ENCODE peak calls at places on chromosomes 7 and 10, in four cellular contexts. U is mammary epithelial cell, B is HCT116, L is spleen. O is an unnamed sample.

GRCh38 chr10:22086730-22087364 is 83.3 kb upstream of the DNAJC1 start:
- DNase-seq in U (peak; percentile 27), B (peak; percentile 38), L (no peak), O (no peak)

GRCh38 chr7:26993816-26994810 is 101.7 kb downstream of the HOXA1 start:
- DNase-seq in U (peak; percentile 47), B (no peak), L (no peak), O (no peak)

GRCh38 chr7:7438851-7439250 is 96.8 kb downstream of the COL28A1 start:
- DNase-seq in U (peak; percentile 96), B (peak; percentile 87), L (no peak), O (peak; percentile 88)

GRCh38 chr10:95266674-95267095 is 24.1 kb downstream of the PDLIM1 start:
- DNase-seq in U (peak; percentile 97), B (peak; percentile 71), L (no peak), O (peak; percentile 97)

GRCh38 chr7:37450035-37450434 is 1.4 kb upstream of the ELMO1 start:
- DNase-seq in U (no peak), B (no peak), L (no peak), O (no peak)

GRCh38 chr10:72034040-72034499 is 54.3 kb downstream of the SPOCK2 start:
- DNase-seq in U (no peak), B (no peak), L (no peak), O (no peak)

GRCh38 chr10:14688606-14689005 is 86.1 kb downstream of the FAM107B start:
- DNase-seq in U (no peak), B (no peak), L (no peak), O (no peak)

GRCh38 chr10:110755781-110756180 is 111.6 kb downstream of the RBM20 start:
- DNase-seq in U (no peak), B (no peak), L (no peak), O (no peak)

GRCh38 chr7:5792268-5792667 is 10.8 kb upstream of the RNF216 start:
- DNase-seq in U (no peak), B (no peak), L (no peak), O (no peak)

GRCh38 chr10:48760983-48761382 is 76.3 kb downstream of the WDFY4 start:
- DNase-seq in U (no peak), B (no peak), L (no peak), O (no peak)

GRCh38 chr10:588246-589165 is 101.0 kb downstream of the DIP2C start:
- DNase-seq in U (no peak), B (no peak), L (no peak), O (no peak)

GRCh38 chr10:79285315-79286185 is 61.7 kb upstream of the PPIF start:
- DNase-seq in U (no peak), B (no peak), L (no peak), O (no peak)

GRCh38 chr7:31398815-31399214 is 58.3 kb upstream of the NEUROD6 start:
- DNase-seq in U (no peak), B (no peak), L (no peak), O (no peak)

GRCh38 chr7:1555046-1555812 is 776 bp downstream of the TMEM184A start:
- DNase-seq in U (peak; percentile 85), B (no peak), L (no peak), O (no peak)

GRCh38 chr10:110865804-110866482 is 5.8 kb upstream of the PDCD4 start:
- DNase-seq in U (no peak), B (no peak), L (no peak), O (no peak)

GRCh38 chr7:26278769-26279168 is 12.9 kb upstream of the SNX10 start:
- DNase-seq in U (peak; percentile 35), B (peak; percentile 36), L (no peak), O (no peak)

GRCh38 chr10:34689053-34689452 is 126.0 kb downstream of the PARD3 start:
- DNase-seq in U (no peak), B (no peak), L (no peak), O (no peak)

DNA sequence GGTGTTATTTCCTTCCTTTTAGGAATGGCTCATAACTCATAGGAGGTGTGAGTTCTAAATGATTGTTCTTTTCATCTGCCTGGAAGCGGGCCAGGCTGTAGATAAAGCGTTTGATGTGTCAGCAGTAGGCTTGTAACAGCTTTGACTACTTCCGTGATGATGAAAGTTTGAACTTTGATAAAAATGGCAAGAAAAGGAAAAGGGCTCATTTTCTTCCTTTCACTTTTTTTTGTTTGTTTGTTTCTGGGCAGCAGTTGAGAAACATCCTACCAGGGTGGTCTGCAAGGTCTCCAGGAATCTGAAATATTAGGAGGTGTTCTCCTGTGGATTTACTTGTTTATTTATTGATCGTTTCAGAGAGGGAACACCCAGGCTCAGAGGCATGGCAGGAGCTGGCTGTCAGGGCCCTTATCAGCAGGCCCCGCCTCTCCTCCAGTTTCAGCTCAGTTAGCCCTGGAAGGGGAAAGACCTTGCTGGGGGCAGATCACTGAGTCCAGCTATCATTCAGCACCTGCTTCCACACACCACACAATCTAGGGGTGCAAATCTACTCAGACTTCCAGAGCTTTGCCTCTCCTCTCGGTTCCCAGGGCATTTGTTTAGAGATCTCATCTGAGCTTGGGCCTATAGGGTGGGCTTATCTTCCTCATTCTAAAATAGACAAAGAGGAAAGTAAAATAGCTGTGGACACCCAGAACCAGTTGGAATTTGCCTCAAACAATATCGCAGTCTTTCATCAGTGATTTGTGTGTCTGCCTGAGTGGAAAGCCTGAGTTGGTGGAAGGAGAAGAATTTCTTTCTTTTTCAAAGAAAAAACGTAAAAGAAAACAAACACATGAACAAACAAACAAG is 131.0 kb downstream of the BMPER start:
- DNase-seq in U (no peak), B (peak; percentile 61), L (peak; percentile 73), O (no peak)
- H3K4me3 ChIP-seq in U (no peak overlapping the region), B (peak overlapping the region; percentile 38), L (no peak overlapping the region), O (no peak overlapping the region)

DNA sequence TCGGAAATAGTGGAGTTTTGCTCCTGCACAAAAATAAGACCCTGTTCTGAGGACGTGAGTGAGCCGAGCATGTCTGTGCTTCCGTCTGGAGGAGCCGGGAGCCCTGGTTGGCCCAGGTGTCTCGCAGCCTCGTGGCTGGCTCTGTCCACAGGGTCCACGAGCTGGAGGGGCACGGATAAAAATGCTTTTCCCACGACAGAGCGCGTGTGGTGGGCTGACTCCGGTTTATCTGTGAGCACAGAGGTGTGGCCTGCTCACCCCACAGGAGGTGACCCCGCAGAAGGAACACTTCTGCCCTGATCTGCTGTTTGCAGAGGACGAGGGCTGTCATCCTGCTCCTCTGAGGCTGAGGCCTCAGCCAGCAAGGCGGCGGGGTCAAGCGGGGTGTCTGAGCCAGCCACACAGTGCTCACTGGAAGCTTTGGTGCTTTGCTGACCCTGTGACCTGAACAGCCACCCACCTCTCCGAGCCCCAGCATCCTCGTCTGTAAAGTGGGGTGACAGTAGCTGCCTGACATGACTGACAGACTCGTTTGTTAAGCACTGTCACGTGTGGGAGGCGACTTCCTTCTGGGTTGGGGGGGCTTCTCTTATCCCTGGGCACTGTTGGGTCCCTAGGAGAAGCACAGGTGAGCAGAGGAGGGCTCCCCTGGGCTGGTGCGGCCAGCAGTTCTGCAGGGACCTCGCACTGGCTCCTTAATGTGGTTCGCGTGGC is 162.5 kb downstream of the DNAJB6 start:
- DNase-seq in U (no peak), B (no peak), L (peak; percentile 72), O (no peak)
- H3K9me3 ChIP-seq in U (peaks cover 12% of the 10 kb centered on the region), B (no peaks in the 10 kb centered on the region), L (no peaks in the 10 kb centered on the region), O (peaks cover 2% of the 10 kb centered on the region)

GRCh38 chr7:148242271-148242801 is 348.2 kb upstream of the C7orf33 start:
- DNase-seq in U (peak; percentile 55), B (peak; percentile 47), L (no peak), O (no peak)
- H3K4me3 ChIP-seq in U (no peak overlapping the region), B (no peak overlapping the region), L (no peak overlapping the region), O (no peak overlapping the region)

DNA sequence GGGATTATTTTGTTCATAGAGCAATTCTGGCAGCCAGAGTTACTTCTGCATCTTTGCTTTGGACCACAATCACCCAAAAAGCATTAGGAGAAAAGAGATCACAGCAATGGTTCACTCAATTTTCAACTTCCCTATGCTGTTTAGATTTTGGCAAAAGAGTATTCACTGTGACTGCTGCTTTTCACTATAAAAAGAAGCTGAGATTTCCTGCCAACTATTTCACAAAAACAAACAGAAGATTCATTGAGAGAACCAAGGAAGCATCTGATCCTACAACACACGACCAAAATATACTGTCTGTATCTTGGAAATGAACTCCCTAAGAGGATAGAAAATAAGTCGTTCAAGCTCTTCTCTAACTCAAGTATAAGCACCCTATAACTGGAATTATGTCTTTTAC is 256.4 kb downstream of the PAXIP1 start:
- DNase-seq in U (no peak), B (no peak), L (no peak), O (no peak)
- H3K9me3 ChIP-seq in U (peaks cover 10% of the 10 kb centered on the region), B (no peaks in the 10 kb centered on the region), L (no peaks in the 10 kb centered on the region), O (peaks cover 2% of the 10 kb centered on the region)

O was measured in keratinocyte.